ENCODE peak calls at places on chromosome 9, in seven cellular contexts. T is stimulated activated CD8-positive, alpha-beta memory T cell treated with anti-CD3 and anti-CD28 coated beads, Interleukin-7, amount 100 ng/mL, for 1 hour; E is stimulated activated CD4-positive, alpha-beta T cell treated with anti-CD3 and anti-CD28 coated beads, Interleukin-1b, Interleukin-23, amount 100 ng/mL, for 48 hours; W is left ventricle myocardium superior; I is AG04450; U is heart left ventricle; V is endothelial cell of umbilical vein. J is an unnamed sample.

GRCh38 chr9:130266236-130267098 is 907 bp downstream of the HMCN2 start:
- DNase-seq in V (no peak), W (no peak), T (no peak), U (no peak), E (no peak), I (no peak), J (no peak)

GRCh38 chr9:130893250-130894101 is 3.1 kb downstream of the QRFP start:
- DNase-seq in U (peak), E (no peak), T (no peak), W (peak), I (no peak), V (no peak), J (no peak)

GRCh38 chr9:131624636-131625241 is 79.4 kb downstream of the PRRT1B start:
- DNase-seq in U (peak), T (no peak), E (no peak), V (peak), W (peak), I (no peak), J (no peak)

GRCh38 chr9:134299883-134300282 is 26.4 kb upstream of the RXRA start:
- DNase-seq in W (peak), E (no peak), V (no peak), U (peak), I (no peak), T (no peak), J (no peak)

GRCh38 chr9:127903557-127904475 is 4.4 kb upstream of the ST6GALNAC6 start:
- DNase-seq in U (peak), V (peak), E (peak), T (peak), I (no peak), W (peak), J (peak)

GRCh38 chr9:96607971-96608370 is 11.7 kb downstream of the CDC14B start:
- DNase-seq in W (no peak), T (no peak), E (no peak), I (no peak), V (no peak), U (no peak), J (no peak)

GRCh38 chr9:131487001-131487400 is 15.7 kb upstream of the POMT1 start:
- DNase-seq in E (no peak), U (no peak), V (no peak), I (no peak), W (no peak), T (no peak), J (no peak)

GRCh38 chr9:9117866-9118265 is 1318.3 kb upstream of the DMAC1 start:
- DNase-seq in W (no peak), T (no peak), I (no peak), E (no peak), V (no peak), U (no peak), J (no peak)

GRCh38 chr9:7405924-7406604 is 393.5 kb downstream of the DMAC1 start:
- DNase-seq in I (no peak), T (no peak), E (no peak), W (no peak), U (no peak), V (no peak), J (no peak)

GRCh38 chr9:38346811-38347735 is 45.4 kb upstream of the ALDH1B1 start:
- DNase-seq in W (no peak), E (no peak), T (no peak), V (no peak), U (no peak), I (no peak), J (no peak)

GRCh38 chr9:16074962-16075361 is 522.1 kb downstream of the CCDC171 start:
- DNase-seq in W (no peak), E (no peak), U (no peak), V (no peak), T (no peak), I (no peak), J (no peak)

GRCh38 chr9:91857831-91858669 is 92.0 kb downstream of the ROR2 start:
- DNase-seq in E (no peak), U (no peak), I (no peak), T (no peak), W (no peak), V (no peak), J (no peak)